ENCODE peak calls at places on chromosomes 4 and X, in six cellular contexts. One of them, this sample, is unnamed.

GRCh38 chrX:75522565-75523411 is at the start of gene ZDHHC15:
- DNase-seq in A549: no peak
- DNase-seq in Peyer's patch: no peak
- DNase-seq in activated naive CD4-positive, alpha-beta T cell: peak
- DNase-seq in C1 segment of cervical spinal cord: peak
- DNase-seq in breast epithelium: peak
- DNase-seq in this sample: no peak

GRCh38 chr4:152696764-152697250 is 17.0 kb upstream of the TMEM154 start:
- DNase-seq in breast epithelium: no peak
- DNase-seq in Peyer's patch: peak
- DNase-seq in C1 segment of cervical spinal cord: no peak
- DNase-seq in activated naive CD4-positive, alpha-beta T cell: no peak
- DNase-seq in A549: no peak
- DNase-seq in this sample: peak

GRCh38 chr4:6221851-6222760 is 21.8 kb upstream of the JAKMIP1 start:
- DNase-seq in A549: no peak
- DNase-seq in C1 segment of cervical spinal cord: peak
- DNase-seq in activated naive CD4-positive, alpha-beta T cell: no peak
- DNase-seq in Peyer's patch: no peak
- DNase-seq in breast epithelium: peak
- DNase-seq in this sample: no peak

GRCh38 chrX:136204571-136204970 is 46.6 kb downstream of the MAP7D3 start:
- DNase-seq in A549: peak
- DNase-seq in breast epithelium: no peak
- DNase-seq in C1 segment of cervical spinal cord: no peak
- DNase-seq in activated naive CD4-positive, alpha-beta T cell: no peak
- DNase-seq in Peyer's patch: no peak
- DNase-seq in this sample: no peak

GRCh38 chrX:102546818-102547493 is 30.4 kb upstream of the TMSB15A start:
- DNase-seq in breast epithelium: no peak
- DNase-seq in Peyer's patch: no peak
- DNase-seq in activated naive CD4-positive, alpha-beta T cell: no peak
- DNase-seq in A549: no peak
- DNase-seq in C1 segment of cervical spinal cord: no peak
- DNase-seq in this sample: no peak

GRCh38 chrX:142095816-142096215 is 109.3 kb downstream of the MAGEC2 start:
- DNase-seq in A549: no peak
- DNase-seq in C1 segment of cervical spinal cord: no peak
- DNase-seq in activated naive CD4-positive, alpha-beta T cell: no peak
- DNase-seq in Peyer's patch: no peak
- DNase-seq in breast epithelium: no peak
- DNase-seq in this sample: no peak

GRCh38 chr4:833731-834367 is 7.9 kb upstream of the CPLX1 start:
- DNase-seq in activated naive CD4-positive, alpha-beta T cell: no peak
- DNase-seq in C1 segment of cervical spinal cord: no peak
- DNase-seq in Peyer's patch: no peak
- DNase-seq in breast epithelium: no peak
- DNase-seq in A549: no peak
- DNase-seq in this sample: no peak

GRCh38 chr4:91257721-91258120 is 1046.0 kb upstream of the GRID2 start:
- DNase-seq in breast epithelium: no peak
- DNase-seq in activated naive CD4-positive, alpha-beta T cell: no peak
- DNase-seq in A549: no peak
- DNase-seq in Peyer's patch: no peak
- DNase-seq in C1 segment of cervical spinal cord: no peak
- DNase-seq in this sample: no peak

GRCh38 chr4:127012549-127012948 is 620.2 kb upstream of the INTU start:
- DNase-seq in activated naive CD4-positive, alpha-beta T cell: no peak
- DNase-seq in A549: no peak
- DNase-seq in breast epithelium: no peak
- DNase-seq in Peyer's patch: no peak
- DNase-seq in C1 segment of cervical spinal cord: no peak
- DNase-seq in this sample: no peak

GRCh38 chr4:153067376-153067775 is 131.3 kb downstream of the FHDC1 start:
- DNase-seq in C1 segment of cervical spinal cord: no peak
- DNase-seq in A549: peak
- DNase-seq in activated naive CD4-positive, alpha-beta T cell: no peak
- DNase-seq in breast epithelium: no peak
- DNase-seq in Peyer's patch: no peak
- DNase-seq in this sample: no peak

GRCh38 chr4:80362578-80363181 is 27.1 kb downstream of the CFAP299 start:
- DNase-seq in A549: peak
- DNase-seq in C1 segment of cervical spinal cord: no peak
- DNase-seq in Peyer's patch: peak
- DNase-seq in breast epithelium: no peak
- DNase-seq in activated naive CD4-positive, alpha-beta T cell: peak
- DNase-seq in this sample: no peak

GRCh38 chrX:311156-312129 is 7.2 kb downstream of the GTPBP6 start:
- DNase-seq in breast epithelium: peak
- DNase-seq in Peyer's patch: no peak
- DNase-seq in A549: no peak
- DNase-seq in C1 segment of cervical spinal cord: no peak
- DNase-seq in activated naive CD4-positive, alpha-beta T cell: no peak
- DNase-seq in this sample: no peak

GRCh38 chrX:65463550-65463949 is 71.0 kb downstream of the LAS1L start:
- DNase-seq in A549: no peak
- DNase-seq in activated naive CD4-positive, alpha-beta T cell: no peak
- DNase-seq in C1 segment of cervical spinal cord: no peak
- DNase-seq in breast epithelium: no peak
- DNase-seq in Peyer's patch: no peak
- DNase-seq in this sample: no peak

This sample was measured in esophagus squamous epithelium.